ENCODE peak calls at places on chromosomes 12 and 14, in ten cellular contexts. One of them, this sample, is unnamed.

GRCh38 chr14:51521764-51522163 is 129.9 kb upstream of the FRMD6 start:
- DNase-seq in GM10248: no peak
- DNase-seq in omental fat pad: no peak
- DNase-seq in AG04449: peak; percentile 88
- DNase-seq in endothelial cell: no peak
- DNase-seq in SK-N-SH: no peak
- DNase-seq in AG09319: no peak
- DNase-seq in A549: no peak
- DNase-seq in H1: no peak
- DNase-seq in choroid plexus epithelial cell: peak; percentile 93
- DNase-seq in this sample: no peak

GRCh38 chr12:2244013-2244861 is 191.4 kb downstream of the CACNA1C start:
- DNase-seq in GM10248: no peak
- DNase-seq in omental fat pad: no peak
- DNase-seq in AG04449: peak; percentile 90
- DNase-seq in endothelial cell: no peak
- DNase-seq in SK-N-SH: no peak
- DNase-seq in AG09319: no peak
- DNase-seq in A549: no peak
- DNase-seq in H1: peak; percentile 57
- DNase-seq in choroid plexus epithelial cell: peak; percentile 98
- DNase-seq in this sample: peak; percentile 44

GRCh38 chr14:53890611-53891091 is 66.0 kb downstream of the BMP4 start:
- DNase-seq in GM10248: no peak
- DNase-seq in omental fat pad: no peak
- DNase-seq in AG04449: no peak
- DNase-seq in endothelial cell: no peak
- DNase-seq in SK-N-SH: no peak
- DNase-seq in AG09319: no peak
- DNase-seq in A549: no peak
- DNase-seq in H1: peak; percentile 57
- DNase-seq in choroid plexus epithelial cell: no peak
- DNase-seq in this sample: no peak

GRCh38 chr14:23555882-23556699 is at the start of gene THTPA:
- DNase-seq in GM10248: peak; percentile 94
- DNase-seq in omental fat pad: peak; percentile 84
- DNase-seq in AG04449: no peak
- DNase-seq in endothelial cell: peak; percentile 89
- DNase-seq in SK-N-SH: peak; percentile 92
- DNase-seq in AG09319: peak; percentile 53
- DNase-seq in A549: peak; percentile 95
- DNase-seq in H1: no peak
- DNase-seq in choroid plexus epithelial cell: peak; percentile 90
- DNase-seq in this sample: peak; percentile 81

GRCh38 chr14:85409496-85410210 is 120.3 kb upstream of the FLRT2 start:
- DNase-seq in GM10248: no peak
- DNase-seq in omental fat pad: no peak
- DNase-seq in AG04449: no peak
- DNase-seq in endothelial cell: no peak
- DNase-seq in SK-N-SH: no peak
- DNase-seq in AG09319: no peak
- DNase-seq in A549: no peak
- DNase-seq in H1: no peak
- DNase-seq in choroid plexus epithelial cell: no peak
- DNase-seq in this sample: no peak

GRCh38 chr12:71465794-71466193 is 26.2 kb downstream of the LGR5 start:
- DNase-seq in GM10248: no peak
- DNase-seq in omental fat pad: no peak
- DNase-seq in AG04449: no peak
- DNase-seq in endothelial cell: no peak
- DNase-seq in SK-N-SH: no peak
- DNase-seq in AG09319: no peak
- DNase-seq in A549: no peak
- DNase-seq in H1: no peak
- DNase-seq in choroid plexus epithelial cell: no peak
- DNase-seq in this sample: no peak

GRCh38 chr12:124740691-124741137 is 123.0 kb downstream of the SCARB1 start:
- DNase-seq in GM10248: peak; percentile 52
- DNase-seq in omental fat pad: no peak
- DNase-seq in AG04449: no peak
- DNase-seq in endothelial cell: no peak
- DNase-seq in SK-N-SH: no peak
- DNase-seq in AG09319: no peak
- DNase-seq in A549: no peak
- DNase-seq in H1: no peak
- DNase-seq in choroid plexus epithelial cell: peak; percentile 43
- DNase-seq in this sample: no peak

GRCh38 chr12:50613463-50613862 is 108.7 kb downstream of the DIP2B start:
- DNase-seq in GM10248: no peak
- DNase-seq in omental fat pad: no peak
- DNase-seq in AG04449: no peak
- DNase-seq in endothelial cell: no peak
- DNase-seq in SK-N-SH: no peak
- DNase-seq in AG09319: no peak
- DNase-seq in A549: no peak
- DNase-seq in H1: no peak
- DNase-seq in choroid plexus epithelial cell: no peak
- DNase-seq in this sample: no peak

GRCh38 chr12:52245259-52245961 is 12.4 kb downstream of the KRT7 start:
- DNase-seq in GM10248: peak; percentile 9
- DNase-seq in omental fat pad: no peak
- DNase-seq in AG04449: no peak
- DNase-seq in endothelial cell: no peak
- DNase-seq in SK-N-SH: no peak
- DNase-seq in AG09319: no peak
- DNase-seq in A549: no peak
- DNase-seq in H1: no peak
- DNase-seq in choroid plexus epithelial cell: no peak
- DNase-seq in this sample: no peak
- TF ChIP-seq CTCF in GM10248: no peak
- TF ChIP-seq CTCF in omental fat pad: no peak
- TF ChIP-seq CTCF in AG04449: no peak
- TF ChIP-seq CTCF in endothelial cell: no peak
- TF ChIP-seq CTCF in SK-N-SH: no peak
- TF ChIP-seq CTCF in AG09319: no peak
- TF ChIP-seq CTCF in A549: no peak
- TF ChIP-seq CTCF in H1: no peak
- TF ChIP-seq CTCF in choroid plexus epithelial cell: no peak
- TF ChIP-seq CTCF in this sample: no peak

GRCh38 chr14:94945615-94946014 is 175.7 kb upstream of the GSC start:
- DNase-seq in GM10248: no peak
- DNase-seq in omental fat pad: no peak
- DNase-seq in AG04449: no peak
- DNase-seq in endothelial cell: no peak
- DNase-seq in SK-N-SH: no peak
- DNase-seq in AG09319: no peak
- DNase-seq in A549: no peak
- DNase-seq in H1: no peak
- DNase-seq in choroid plexus epithelial cell: no peak
- DNase-seq in this sample: no peak
- TF ChIP-seq CTCF in GM10248: no peak
- TF ChIP-seq CTCF in omental fat pad: no peak
- TF ChIP-seq CTCF in AG04449: no peak
- TF ChIP-seq CTCF in endothelial cell: no peak
- TF ChIP-seq CTCF in SK-N-SH: no peak
- TF ChIP-seq CTCF in AG09319: no peak
- TF ChIP-seq CTCF in A549: no peak
- TF ChIP-seq CTCF in H1: no peak
- TF ChIP-seq CTCF in choroid plexus epithelial cell: no peak
- TF ChIP-seq CTCF in this sample: no peak

GRCh38 chr12:42792265-42792664 is 202.7 kb upstream of the PRICKLE1 start:
- DNase-seq in GM10248: no peak
- DNase-seq in omental fat pad: no peak
- DNase-seq in AG04449: no peak
- DNase-seq in endothelial cell: no peak
- DNase-seq in SK-N-SH: no peak
- DNase-seq in AG09319: no peak
- DNase-seq in A549: no peak
- DNase-seq in H1: no peak
- DNase-seq in choroid plexus epithelial cell: no peak
- DNase-seq in this sample: no peak
- TF ChIP-seq CTCF in GM10248: no peak
- TF ChIP-seq CTCF in omental fat pad: no peak
- TF ChIP-seq CTCF in AG04449: no peak
- TF ChIP-seq CTCF in endothelial cell: no peak
- TF ChIP-seq CTCF in SK-N-SH: no peak
- TF ChIP-seq CTCF in AG09319: no peak
- TF ChIP-seq CTCF in A549: no peak
- TF ChIP-seq CTCF in H1: no peak
- TF ChIP-seq CTCF in choroid plexus epithelial cell: peak; percentile 50
- TF ChIP-seq CTCF in this sample: peak; percentile 23

GRCh38 chr12:12333407-12333831 is 16.6 kb downstream of the MANSC1 start:
- DNase-seq in GM10248: no peak
- DNase-seq in omental fat pad: no peak
- DNase-seq in AG04449: no peak
- DNase-seq in endothelial cell: no peak
- DNase-seq in SK-N-SH: no peak
- DNase-seq in AG09319: no peak
- DNase-seq in A549: no peak
- DNase-seq in H1: no peak
- DNase-seq in choroid plexus epithelial cell: peak; percentile 52
- DNase-seq in this sample: no peak

GRCh38 chr12:12333980-12334709 is 15.9 kb downstream of the MANSC1 start:
- DNase-seq in GM10248: peak; percentile 80
- DNase-seq in omental fat pad: no peak
- DNase-seq in AG04449: no peak
- DNase-seq in endothelial cell: peak; percentile 69
- DNase-seq in SK-N-SH: peak; percentile 80
- DNase-seq in AG09319: no peak
- DNase-seq in A549: peak; percentile 72
- DNase-seq in H1: no peak
- DNase-seq in choroid plexus epithelial cell: peak; percentile 59
- DNase-seq in this sample: peak; percentile 46

GRCh38 chr12:12336511-12336910 is 13.5 kb downstream of the MANSC1 start:
- DNase-seq in GM10248: no peak
- DNase-seq in omental fat pad: no peak
- DNase-seq in AG04449: no peak
- DNase-seq in endothelial cell: no peak
- DNase-seq in SK-N-SH: no peak
- DNase-seq in AG09319: no peak
- DNase-seq in A549: no peak
- DNase-seq in H1: no peak
- DNase-seq in choroid plexus epithelial cell: no peak
- DNase-seq in this sample: no peak

GRCh38 chr12:12336049-12336411 is 14.0 kb downstream of the MANSC1 start:
- DNase-seq in GM10248: peak; percentile 55
- DNase-seq in omental fat pad: no peak
- DNase-seq in AG04449: no peak
- DNase-seq in endothelial cell: no peak
- DNase-seq in SK-N-SH: no peak
- DNase-seq in AG09319: no peak
- DNase-seq in A549: no peak
- DNase-seq in H1: no peak
- DNase-seq in choroid plexus epithelial cell: peak; percentile 55
- DNase-seq in this sample: no peak

GRCh38 chr12:12334710-12335040 is 15.4 kb downstream of the MANSC1 start:
- DNase-seq in GM10248: no peak
- DNase-seq in omental fat pad: no peak
- DNase-seq in AG04449: no peak
- DNase-seq in endothelial cell: no peak
- DNase-seq in SK-N-SH: no peak
- DNase-seq in AG09319: no peak
- DNase-seq in A549: no peak
- DNase-seq in H1: no peak
- DNase-seq in choroid plexus epithelial cell: no peak
- DNase-seq in this sample: no peak
- TF ChIP-seq CTCF in GM10248: no peak
- TF ChIP-seq CTCF in omental fat pad: no peak
- TF ChIP-seq CTCF in AG04449: no peak
- TF ChIP-seq CTCF in endothelial cell: peak; percentile 36
- TF ChIP-seq CTCF in SK-N-SH: no peak
- TF ChIP-seq CTCF in AG09319: no peak
- TF ChIP-seq CTCF in A549: peak; percentile 38
- TF ChIP-seq CTCF in H1: no peak
- TF ChIP-seq CTCF in choroid plexus epithelial cell: no peak
- TF ChIP-seq CTCF in this sample: peak; percentile 16

DNA sequence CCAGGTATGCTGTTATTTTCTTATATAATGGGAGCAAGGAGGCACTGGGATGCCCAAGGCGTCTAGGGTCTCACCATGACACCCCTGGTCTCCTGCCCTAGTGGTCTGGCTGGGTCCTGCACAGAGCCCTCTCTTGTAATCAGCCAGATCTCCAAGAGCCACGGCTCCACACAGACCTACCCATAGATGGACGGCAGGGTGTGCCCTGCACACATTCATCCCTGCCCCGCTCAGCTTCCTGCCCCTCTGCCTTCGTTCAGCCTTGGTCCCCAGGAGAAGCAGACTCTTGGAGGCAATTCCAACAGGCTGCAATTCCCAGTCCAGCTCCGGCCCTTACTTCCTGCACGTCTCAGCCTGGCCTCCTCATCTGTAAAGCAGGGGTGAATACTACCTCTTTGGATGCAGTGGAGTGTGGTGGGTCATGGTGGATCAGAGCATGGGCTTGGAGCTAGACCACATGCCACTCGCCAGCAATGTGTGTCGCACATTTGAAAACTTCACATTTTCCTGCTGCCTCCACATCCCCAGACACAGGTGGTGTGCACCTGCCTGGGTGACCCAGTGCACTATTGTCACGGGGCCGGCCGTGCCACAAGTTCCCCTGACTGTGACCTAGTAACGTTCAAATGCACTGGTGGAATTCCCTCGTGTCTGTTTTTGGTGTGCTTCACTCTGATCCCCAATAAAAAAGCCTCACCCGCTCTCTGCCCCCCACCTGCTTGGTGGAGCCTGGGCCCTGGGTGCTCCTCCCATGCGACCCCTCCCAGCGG is 171.1 kb upstream of the PRMT8 start:
- DNase-seq in GM10248: no peak
- DNase-seq in omental fat pad: no peak
- DNase-seq in AG04449: no peak
- DNase-seq in endothelial cell: no peak
- DNase-seq in SK-N-SH: no peak
- DNase-seq in AG09319: no peak
- DNase-seq in A549: peak; percentile 40
- DNase-seq in H1: no peak
- DNase-seq in choroid plexus epithelial cell: no peak
- DNase-seq in this sample: no peak
- TF ChIP-seq CTCF in GM10248: no peak
- TF ChIP-seq CTCF in omental fat pad: no peak
- TF ChIP-seq CTCF in AG04449: no peak
- TF ChIP-seq CTCF in endothelial cell: no peak
- TF ChIP-seq CTCF in SK-N-SH: no peak
- TF ChIP-seq CTCF in AG09319: no peak
- TF ChIP-seq CTCF in A549: no peak
- TF ChIP-seq CTCF in H1: no peak
- TF ChIP-seq CTCF in choroid plexus epithelial cell: no peak
- TF ChIP-seq CTCF in this sample: peak; percentile 16

This sample was measured in progenitor cell of endocrine pancreas.